ENCODE peak calls at places on chromosomes 2 and 18, in five cellular contexts. R is HepG2, N is K562, X is GM12878, E is H1. K is an unnamed sample.

GRCh38 chr2:227942021-227942420 is 70.6 kb downstream of the DAW1 start:
- DNase-seq in R (no peak), N (no peak), X (no peak), E (no peak), K (no peak)

GRCh38 chr18:46310258-46310657 is 206.1 kb downstream of the HAUS1 start:
- DNase-seq in R (no peak), N (no peak), X (no peak), E (no peak), K (no peak)

GRCh38 chr2:168312036-168312822 is 64.8 kb upstream of the STK39 start:
- DNase-seq in R (no peak), N (no peak), X (no peak), E (no peak), K (no peak)

GRCh38 chr2:35741556-35741955 is 614.0 kb upstream of the CRIM1 start:
- DNase-seq in R (no peak), N (no peak), X (no peak), E (no peak), K (no peak)

GRCh38 chr18:10901329-10901728 is 248.0 kb downstream of the PIEZO2 start:
- DNase-seq in R (peak), N (no peak), X (no peak), E (no peak), K (no peak)

GRCh38 chr18:61833387-61833786 is 59.4 kb downstream of the RNF152 start:
- DNase-seq in R (no peak), N (no peak), X (peak), E (no peak), K (no peak)

GRCh38 chr2:34907812-34908211 is 1308.7 kb upstream of the FAM98A start:
- DNase-seq in R (no peak), N (no peak), X (no peak), E (no peak), K (no peak)

GRCh38 chr2:47724221-47724981 is 58.5 kb upstream of the MSH6 start:
- DNase-seq in R (no peak), N (no peak), X (peak), E (no peak), K (no peak)

GRCh38 chr2:8927510-8928456 is 75.7 kb downstream of the MBOAT2 start:
- DNase-seq in R (no peak), N (peak), X (no peak), E (no peak), K (no peak)

GRCh38 chr2:33068261-33068660 is 121.5 kb downstream of the LTBP1 start:
- DNase-seq in R (no peak), N (no peak), X (no peak), E (no peak), K (no peak)

GRCh38 chr18:22056962-22057361 is 112.4 kb upstream of the GATA6 start:
- DNase-seq in R (no peak), N (no peak), X (no peak), E (no peak), K (no peak)

GRCh38 chr2:142037051-142037450 is 93.8 kb downstream of the LRP1B start:
- DNase-seq in R (no peak), N (no peak), X (no peak), E (no peak), K (no peak)

GRCh38 chr2:120362926-120363325 is 17.0 kb downstream of the INHBB start:
- DNase-seq in R (no peak), N (no peak), X (no peak), E (no peak), K (no peak)

GRCh38 chr2:11805920-11806319 is 59.5 kb downstream of the LPIN1 start:
- DNase-seq in R (no peak), N (no peak), X (no peak), E (no peak), K (no peak)

GRCh38 chr18:47485221-47485797 is 233.8 kb upstream of the SKOR2 start:
- DNase-seq in R (no peak), N (no peak), X (no peak), E (peak), K (no peak)

GRCh38 chr18:47484068-47484467 is 232.6 kb upstream of the SKOR2 start:
- DNase-seq in R (no peak), N (no peak), X (no peak), E (no peak), K (no peak)

GRCh38 chr18:47480166-47480565 is 228.7 kb upstream of the SKOR2 start:
- DNase-seq in R (no peak), N (no peak), X (no peak), E (no peak), K (no peak)
- H3K4me2 ChIP-seq in R (no peak), N (no peak), X (no peak), E (no peak), K (no peak)

GRCh38 chr2:6580982-6581381 is 284.7 kb downstream of the CMPK2 start:
- DNase-seq in R (no peak), N (no peak), X (no peak), E (no peak), K (no peak)
- TF ChIP-seq SRF in R (no peak), N (no peak), X (no peak), E (no peak), K (no peak)

GRCh38 chr18:62937065-62937464 is 221.7 kb downstream of the PHLPP1 start:
- DNase-seq in R (no peak), N (no peak), X (no peak), E (no peak), K (no peak)

GRCh38 chr18:62939433-62939832 is 224.1 kb downstream of the PHLPP1 start:
- DNase-seq in R (no peak), N (no peak), X (no peak), E (no peak), K (no peak)

GRCh38 chr18:62938006-62938405 is 222.7 kb downstream of the PHLPP1 start:
- DNase-seq in R (no peak), N (no peak), X (no peak), E (no peak), K (no peak)

GRCh38 chr18:62939925-62940324 is 224.6 kb downstream of the PHLPP1 start:
- DNase-seq in R (no peak), N (no peak), X (no peak), E (no peak), K (no peak)

GRCh38 chr18:62938451-62938850 is 223.1 kb downstream of the PHLPP1 start:
- DNase-seq in R (no peak), N (no peak), X (no peak), E (no peak), K (no peak)
- H3K4me2 ChIP-seq in R (no peak), N (no peak), X (no peak), E (no peak), K (no peak)

GRCh38 chr2:166364476-166365161 is 11.1 kb downstream of the SCN9A start:
- DNase-seq in R (no peak), N (no peak), X (no peak), E (no peak), K (no peak)
- TF ChIP-seq SRF in R (no peak), N (no peak), X (no peak), E (no peak), K (no peak)